ENCODE peak calls at places on chromosomes 2 and 18, in four cellular contexts. T is IMR-90, B is HCT116, N is K562. I is an unnamed sample. For H4K20me1, the result is how much of the 10 kb centered on the place peaks cover.

GRCh38 chr18:35513181-35513932 is 15.6 kb upstream of the INO80C start:
- DNase-seq in T (peak), B (peak), N (peak), I (no peak)

GRCh38 chr18:73852789-73853188 is 294.8 kb downstream of the FBXO15 start:
- DNase-seq in T (no peak), B (no peak), N (no peak), I (no peak)

GRCh38 chr2:149733936-149734685 is 146.5 kb upstream of the MMADHC start:
- DNase-seq in T (peak), B (no peak), N (no peak), I (peak)

GRCh38 chr2:83229443-83229842 is 1229.6 kb downstream of the SUCLG1 start:
- DNase-seq in T (no peak), B (no peak), N (no peak), I (no peak)

GRCh38 chr2:68727698-68728375 is 6.8 kb upstream of the ARHGAP25 start:
- DNase-seq in T (peak), B (no peak), N (no peak), I (no peak)

GRCh38 chr18:26574958-26575864 is 26.9 kb upstream of the KCTD1 start:
- DNase-seq in T (peak), B (no peak), N (peak), I (peak)

GRCh38 chr2:71340176-71340575 is 8.6 kb downstream of the ZNF638 start:
- DNase-seq in T (no peak), B (no peak), N (no peak), I (peak)

GRCh38 chr2:96144481-96145027 is 686 bp downstream of the DUSP2 start:
- DNase-seq in T (no peak), B (no peak), N (no peak), I (no peak)

GRCh38 chr2:157839822-157840221 is 36.3 kb downstream of the ACVR1 start:
- DNase-seq in T (no peak), B (no peak), N (peak), I (no peak)

GRCh38 chr2:29420999-29421856 is 306.0 kb downstream of the CLIP4 start:
- DNase-seq in T (peak), B (no peak), N (no peak), I (no peak)

GRCh38 chr18:54790109-54790508 is 38.2 kb upstream of the RAB27B start:
- DNase-seq in T (no peak), B (no peak), N (no peak), I (no peak)

GRCh38 chr2:215613265-215613664 is 177.4 kb upstream of the FN1 start:
- DNase-seq in T (peak), B (no peak), N (no peak), I (no peak)

GRCh38 chr2:75605770-75606535 is 40.6 kb upstream of the MRPL19 start:
- DNase-seq in T (peak), B (no peak), N (no peak), I (peak)

GRCh38 chr2:238277695-238278094 is 10.7 kb downstream of the PER2 start:
- DNase-seq in T (no peak), B (no peak), N (no peak), I (no peak)

GRCh38 chr2:205545971-205546370 is 136.3 kb upstream of the NRP2 start:
- DNase-seq in T (no peak), B (no peak), N (no peak), I (no peak)

GRCh38 chr2:12192762-12193161 is 446.3 kb downstream of the LPIN1 start:
- DNase-seq in T (no peak), B (no peak), N (no peak), I (peak)

GRCh38 chr18:43800584-43800983 is 523.3 kb upstream of the SYT4 start:
- DNase-seq in T (no peak), B (no peak), N (no peak), I (no peak)

GRCh38 chr2:223001831-223002230 is 50.2 kb upstream of the KCNE4 start:
- DNase-seq in T (peak), B (no peak), N (no peak), I (no peak)

GRCh38 chr2:47890711-47891368 is 15.5 kb downstream of the FBXO11 start:
- DNase-seq in T (no peak), B (no peak), N (no peak), I (no peak)

GRCh38 chr2:47888581-47889280 is 17.6 kb downstream of the FBXO11 start:
- DNase-seq in T (peak), B (no peak), N (no peak), I (no peak)

GRCh38 chr2:47891369-47892337 is 14.6 kb downstream of the FBXO11 start:
- DNase-seq in T (peak), B (no peak), N (no peak), I (no peak)

GRCh38 chr2:47893771-47894170 is 12.5 kb downstream of the FBXO11 start:
- DNase-seq in T (no peak), B (no peak), N (no peak), I (no peak)

GRCh38 chr2:47892338-47892730 is 14.0 kb downstream of the FBXO11 start:
- DNase-seq in T (no peak), B (no peak), N (no peak), I (no peak)
- H4K20me1 ChIP-seq in T (half or more), B (under half), N (under half), I (under half)

GRCh38 chr2:165219491-165219890 is 15.6 kb upstream of the SCN3A start:
- DNase-seq in T (no peak), B (no peak), N (no peak), I (no peak)

GRCh38 chr2:165227571-165227970 is 11.6 kb upstream of the SCN2A start:
- DNase-seq in T (no peak), B (no peak), N (no peak), I (no peak)

DNA sequence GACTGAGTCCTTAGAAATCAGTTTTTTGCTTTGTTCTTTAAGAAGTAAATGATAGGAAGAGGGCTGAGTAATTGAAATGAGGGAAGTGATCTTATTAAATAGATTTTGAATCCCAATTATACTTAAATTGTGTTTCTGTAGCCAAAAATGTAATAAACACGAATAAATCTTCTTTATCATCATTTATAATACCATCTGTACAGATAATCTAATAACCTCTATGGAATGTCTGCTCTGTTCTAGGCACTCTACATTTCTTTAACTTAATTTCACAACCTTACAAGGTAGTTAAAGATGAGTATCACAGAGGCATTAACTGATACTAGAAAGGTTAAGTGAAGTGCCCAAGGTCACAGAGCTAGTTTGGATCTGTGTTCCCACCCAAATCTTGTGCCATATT is 14.3 kb upstream of the SCN2A start:
- DNase-seq in T (no peak), B (no peak), N (no peak), I (no peak)
- TF ChIP-seq POLR2A in T (no peak), B (no peak), N (no peak), I (no peak)

GRCh38 chr18:52541056-52541455 is 201.1 kb downstream of the DCC start:
- DNase-seq in T (no peak), B (no peak), N (no peak), I (no peak)

GRCh38 chr18:52544086-52544485 is 204.1 kb downstream of the DCC start:
- DNase-seq in T (no peak), B (no peak), N (no peak), I (no peak)

GRCh38 chr18:52546686-52547346 is 206.8 kb downstream of the DCC start:
- DNase-seq in T (no peak), B (no peak), N (no peak), I (no peak)
- H4K20me1 ChIP-seq in T (under half), B (under half), N (under half), I (under half)

DNA sequence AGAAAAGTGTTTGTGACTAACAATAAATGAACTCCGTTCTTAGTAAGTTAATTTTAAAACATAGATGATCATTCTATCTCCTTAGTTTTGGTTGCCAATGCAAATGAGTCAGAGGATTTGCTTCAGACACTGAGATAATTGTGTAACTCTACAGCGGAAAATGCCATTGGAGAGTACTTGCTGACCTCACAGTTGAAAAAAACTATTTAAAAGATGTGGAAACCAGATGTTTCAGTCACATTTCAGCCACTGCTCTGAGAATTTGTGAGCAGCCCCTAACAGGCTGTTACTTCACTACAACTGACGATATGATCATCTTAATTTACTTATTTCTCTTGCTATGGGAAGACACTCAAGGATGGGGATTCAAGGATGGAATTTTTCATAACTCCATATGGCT is at the start of gene TNFAIP6:
- DNase-seq in T (peak), B (no peak), N (no peak), I (no peak)
- TF ChIP-seq POLR2A in T (peak), B (no peak), N (no peak), I (no peak)

GRCh38 chr18:9925369-9925768 is 11.6 kb downstream of the VAPA start:
- DNase-seq in T (peak), B (no peak), N (no peak), I (peak)

GRCh38 chr18:9927392-9928063 is 13.7 kb downstream of the VAPA start:
- DNase-seq in T (no peak), B (no peak), N (no peak), I (no peak)

GRCh38 chr18:9926223-9926894 is 12.5 kb downstream of the VAPA start:
- DNase-seq in T (no peak), B (no peak), N (peak), I (no peak)

GRCh38 chr18:9925795-9926194 is 12.0 kb downstream of the VAPA start:
- DNase-seq in T (no peak), B (no peak), N (no peak), I (no peak)

GRCh38 chr18:9926977-9927376 is 13.2 kb downstream of the VAPA start:
- DNase-seq in T (no peak), B (no peak), N (no peak), I (no peak)
- H4K20me1 ChIP-seq in T (half or more), B (half or more), N (under half), I (under half)

DNA sequence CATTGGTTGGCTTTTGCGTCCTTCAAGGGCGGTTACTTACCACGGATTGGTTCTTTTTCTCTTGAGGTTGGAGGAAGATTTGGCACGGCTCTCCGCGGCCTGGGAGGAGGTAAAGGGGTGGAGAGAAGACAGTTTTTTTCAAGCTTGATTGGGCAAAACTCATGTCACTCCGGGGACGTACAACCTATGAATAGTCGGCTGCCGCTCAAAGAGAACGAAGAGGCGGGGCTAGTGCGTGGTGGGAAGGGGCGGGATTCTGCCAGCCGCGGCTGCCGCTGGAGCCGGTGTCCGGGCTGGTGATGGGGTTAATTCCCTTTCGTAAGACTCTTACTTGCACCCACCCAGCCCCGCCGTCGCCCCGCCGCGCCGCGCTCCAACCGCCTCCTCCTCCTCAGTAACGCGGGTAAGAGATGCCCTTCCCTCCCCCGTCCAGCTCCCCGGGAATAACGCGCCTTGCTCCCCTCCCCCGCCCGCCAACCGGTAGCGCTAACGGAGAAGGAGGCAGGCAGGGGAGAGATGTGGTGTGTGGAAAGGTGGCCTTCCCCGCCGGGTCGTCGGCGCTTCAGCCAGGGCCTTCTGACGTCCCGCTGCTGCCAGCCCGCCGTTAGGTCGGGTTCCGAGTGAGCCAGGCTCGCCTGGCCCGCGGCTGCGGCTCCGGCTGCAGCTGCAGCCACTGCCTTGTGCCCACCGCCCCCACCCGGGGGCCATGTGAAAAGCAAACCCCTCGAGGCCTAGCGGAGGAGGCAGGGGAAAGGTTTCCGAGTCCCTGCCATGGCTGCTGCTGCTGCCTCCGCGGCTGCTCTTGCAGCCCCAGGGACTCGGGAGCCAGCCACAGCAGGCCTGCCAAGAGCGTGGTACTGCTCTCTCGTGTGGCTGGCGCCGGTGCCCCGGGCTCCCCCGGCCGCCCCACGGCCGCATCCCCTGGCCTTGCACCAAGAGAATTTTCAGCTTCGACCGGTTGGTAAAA is at the start of gene R3HDM1:
- DNase-seq in T (peak), B (peak), N (peak), I (peak)
- TF ChIP-seq POLR2A in T (no peak), B (peak), N (peak), I (peak)

GRCh38 chr2:54577035-54577434 is 120.9 kb downstream of the SPTBN1 start:
- DNase-seq in T (no peak), B (no peak), N (no peak), I (peak)

GRCh38 chr2:54577944-54578667 is 122.0 kb downstream of the SPTBN1 start:
- DNase-seq in T (no peak), B (no peak), N (no peak), I (peak)

GRCh38 chr2:54579061-54579681 is 123.0 kb downstream of the SPTBN1 start:
- DNase-seq in T (no peak), B (no peak), N (no peak), I (no peak)

GRCh38 chr2:54579682-54580349 is 123.7 kb downstream of the SPTBN1 start:
- DNase-seq in T (no peak), B (no peak), N (no peak), I (peak)

GRCh38 chr2:54578668-54579045 is 122.5 kb downstream of the SPTBN1 start:
- DNase-seq in T (no peak), B (no peak), N (no peak), I (no peak)
- H4K20me1 ChIP-seq in T (under half), B (under half), N (under half), I (under half)

DNA sequence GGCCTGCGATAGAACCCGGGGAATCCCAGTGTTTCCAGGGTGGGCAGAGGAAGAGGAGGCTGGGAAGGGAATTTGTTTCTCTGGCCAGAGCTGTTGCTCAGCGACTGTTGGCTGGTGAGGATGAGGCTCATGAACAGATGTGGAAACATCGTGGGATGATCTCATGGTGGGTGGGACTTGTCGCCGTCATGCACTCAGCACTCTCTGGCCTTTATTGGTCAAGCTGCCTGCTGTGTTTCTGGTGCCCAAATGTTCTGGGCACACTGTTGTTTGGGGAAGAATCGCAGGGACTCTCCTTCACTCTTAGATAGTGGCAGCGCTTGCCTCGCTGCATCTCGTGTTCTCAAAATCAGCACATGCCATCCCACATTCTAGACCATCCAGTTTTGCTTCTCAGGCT is 145.5 kb downstream of the AGAP1 start:
- DNase-seq in T (peak), B (no peak), N (no peak), I (no peak)
- TF ChIP-seq POLR2A in T (peak), B (no peak), N (no peak), I (no peak)

DNA sequence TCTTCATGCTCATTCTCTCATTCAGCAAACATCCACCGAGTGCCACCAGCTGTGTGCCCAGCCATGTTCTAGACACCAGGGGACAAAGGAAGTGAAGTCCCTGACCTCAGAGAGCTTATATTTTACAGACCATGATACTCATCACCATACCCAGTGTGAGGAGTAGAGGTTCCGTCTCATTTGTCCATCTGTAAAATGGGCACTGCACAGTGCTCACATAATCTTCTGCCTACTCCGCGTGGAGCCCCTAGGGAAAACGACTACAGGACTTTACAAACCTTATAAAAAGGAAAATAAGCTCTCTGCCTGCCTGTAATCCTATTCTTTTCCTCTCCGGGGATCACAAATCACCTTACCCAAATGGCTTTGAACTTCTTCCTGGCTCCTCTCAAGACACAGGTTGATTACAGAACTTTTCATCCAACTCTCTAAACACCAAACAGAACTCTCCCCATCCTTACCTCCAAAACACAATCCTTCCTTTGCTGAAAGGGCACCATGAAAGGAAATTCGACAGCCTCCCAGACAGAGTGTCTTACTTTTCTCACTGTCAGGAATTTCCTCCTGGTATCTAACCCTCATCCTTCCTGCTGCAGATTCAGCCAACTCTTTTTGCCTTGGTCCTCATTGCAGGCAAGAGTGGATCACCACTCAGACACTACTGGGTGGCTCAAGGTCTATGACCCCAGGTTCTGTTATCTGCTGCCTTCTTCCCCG is 99.5 kb downstream of the TNS1 start:
- DNase-seq in T (no peak), B (no peak), N (no peak), I (peak)
- H4K20me1 ChIP-seq in T (under half), B (under half), N (under half), I (under half)

GRCh38 chr2:219387284-219388126 is at the start of gene DNPEP:
- DNase-seq in T (peak), B (peak), N (peak), I (peak)
- TF ChIP-seq POLR2A in T (peak), B (no peak), N (peak), I (peak)

I was measured in endothelial cell of umbilical vein.